ENCODE peak calls at places on chromosomes 5 and 9, in six cellular contexts. S is smooth muscle cell of the brain vasculature, Y is naive B cell, O is AML-193, C is occipital lobe, Q is SW480. E is an unnamed sample.

GRCh38 chr9:86141843-86142242 is 42.5 kb upstream of the GOLM1 start:
- DNase-seq in S (no peak), Y (no peak), O (no peak), C (no peak), Q (no peak), E (no peak)

GRCh38 chr5:56950626-56951130 is 1.2 kb downstream of the MIER3 start:
- DNase-seq in S (no peak), Y (peak; percentile 34), O (no peak), C (peak; percentile 46), Q (peak; percentile 47), E (peak; percentile 49)

GRCh38 chr5:89200899-89201298 is 317.9 kb upstream of the MEF2C start:
- DNase-seq in S (no peak), Y (no peak), O (no peak), C (no peak), Q (no peak), E (no peak)

GRCh38 chr5:169295241-169295747 is 5.6 kb downstream of the SLIT3 start:
- DNase-seq in S (no peak), Y (no peak), O (no peak), C (no peak), Q (no peak), E (no peak)

GRCh38 chr5:179886190-179886589 is 21.5 kb downstream of the TBC1D9B start:
- DNase-seq in S (no peak), Y (no peak), O (no peak), C (no peak), Q (no peak), E (no peak)

GRCh38 chr9:93235278-93235960 is 51.5 kb downstream of the WNK2 start:
- DNase-seq in S (no peak), Y (no peak), O (no peak), C (no peak), Q (no peak), E (no peak)

GRCh38 chr5:78483809-78484521 is 123.5 kb downstream of the SCAMP1 start:
- DNase-seq in S (no peak), Y (peak; percentile 68), O (peak; percentile 97), C (no peak), Q (no peak), E (no peak)

GRCh38 chr5:6634327-6634713 is 1.1 kb downstream of the SRD5A1 start:
- DNase-seq in S (no peak), Y (peak; percentile 12), O (peak; percentile 15), C (no peak), Q (peak; percentile 28), E (peak; percentile 10)

GRCh38 chr5:124102491-124102890 is 590.5 kb downstream of the CSNK1G3 start:
- DNase-seq in S (no peak), Y (no peak), O (no peak), C (no peak), Q (no peak), E (no peak)

GRCh38 chr5:160555836-160556660 is 134.4 kb downstream of the PTTG1 start:
- DNase-seq in S (no peak), Y (no peak), O (no peak), C (no peak), Q (no peak), E (peak; percentile 3)

GRCh38 chr5:63247651-63248050 is 669.0 kb downstream of the LRRC70 start:
- DNase-seq in S (no peak), Y (no peak), O (no peak), C (no peak), Q (no peak), E (no peak)

GRCh38 chr5:12659675-12660074 is 755.4 kb upstream of the CTNND2 start:
- DNase-seq in S (no peak), Y (no peak), O (no peak), C (no peak), Q (no peak), E (no peak)

GRCh38 chr5:78647838-78648358 is 674 bp downstream of the LHFPL2 start:
- DNase-seq in S (no peak), Y (no peak), O (no peak), C (peak; percentile 67), Q (peak; percentile 64), E (peak; percentile 59)

GRCh38 chr5:7926296-7926695 is 57.3 kb downstream of the MTRR start:
- DNase-seq in S (no peak), Y (no peak), O (no peak), C (no peak), Q (no peak), E (no peak)

GRCh38 chr9:19320495-19320894 is 59.5 kb downstream of the RPS6 start:
- DNase-seq in S (no peak), Y (no peak), O (no peak), C (no peak), Q (no peak), E (no peak)

GRCh38 chr5:132877466-132877865 is 4.0 kb downstream of the LEAP2 start:
- DNase-seq in S (no peak), Y (no peak), O (no peak), C (no peak), Q (no peak), E (no peak)

GRCh38 chr9:113645224-113645971 is 181.9 kb downstream of the RGS3 start:
- DNase-seq in S (no peak), Y (no peak), O (no peak), C (no peak), Q (no peak), E (no peak)

GRCh38 chr5:6483880-6484382 is 35.3 kb downstream of the UBE2QL1 start:
- DNase-seq in S (no peak), Y (no peak), O (no peak), C (no peak), Q (no peak), E (no peak)

GRCh38 chr5:77828445-77828844 is 52.3 kb upstream of the TBCA start:
- DNase-seq in S (no peak), Y (no peak), O (no peak), C (no peak), Q (no peak), E (no peak)

GRCh38 chr5:157371655-157372471 is 88.2 kb upstream of the NIPAL4 start:
- DNase-seq in S (no peak), Y (no peak), O (no peak), C (no peak), Q (no peak), E (no peak)

GRCh38 chr9:136297016-136297691 is 6.7 kb downstream of the CCDC187 start:
- DNase-seq in S (no peak), Y (no peak), O (no peak), C (no peak), Q (peak; percentile 81), E (peak; percentile 65)

GRCh38 chr5:81879936-81880335 is 91.9 kb upstream of the ATG10 start:
- DNase-seq in S (no peak), Y (no peak), O (no peak), C (no peak), Q (no peak), E (no peak)

GRCh38 chr5:138240690-138241385 is 27.7 kb upstream of the CDC23 start:
- DNase-seq in S (no peak), Y (no peak), O (no peak), C (no peak), Q (no peak), E (no peak)

GRCh38 chr5:63919763-63920478 is 42.3 kb downstream of the HTR1A start:
- DNase-seq in S (no peak), Y (no peak), O (no peak), C (no peak), Q (no peak), E (no peak)

GRCh38 chr9:36290996-36291395 is 32.7 kb upstream of the GNE start:
- DNase-seq in S (no peak), Y (no peak), O (no peak), C (no peak), Q (no peak), E (no peak)